ENCODE peak calls at places on chromosomes 6 and 20, in seven cellular contexts. One of them, this sample, is unnamed.

GRCh38 chr6:157187182-157188093 is 135.9 kb downstream of the TMEM242 start:
- DNase-seq in RWPE1: no peak
- DNase-seq in endodermal cell: no peak
- DNase-seq in endothelial cell: no peak
- DNase-seq in GM23338: no peak
- DNase-seq in uterus: no peak
- DNase-seq in GM20000: no peak
- DNase-seq in this sample: no peak

GRCh38 chr6:32439139-32439538 is 548 bp upstream of the HLA-DRA start:
- DNase-seq in GM20000: no peak
- DNase-seq in RWPE1: no peak
- DNase-seq in uterus: no peak
- DNase-seq in GM23338: no peak
- DNase-seq in endodermal cell: no peak
- DNase-seq in endothelial cell: no peak
- DNase-seq in this sample: no peak

GRCh38 chr20:63457737-63458136 is 14.7 kb downstream of the KCNQ2 start:
- DNase-seq in endodermal cell: no peak
- DNase-seq in GM20000: no peak
- DNase-seq in GM23338: no peak
- DNase-seq in endothelial cell: no peak
- DNase-seq in RWPE1: peak; percentile 98
- DNase-seq in uterus: no peak
- DNase-seq in this sample: peak; percentile 14

GRCh38 chr6:35727206-35727934 is 9.5 kb upstream of the ARMC12 start:
- DNase-seq in GM20000: no peak
- DNase-seq in endothelial cell: peak; percentile 46
- DNase-seq in uterus: peak; percentile 93
- DNase-seq in GM23338: peak; percentile 88
- DNase-seq in RWPE1: peak; percentile 60
- DNase-seq in endodermal cell: peak; percentile 89
- DNase-seq in this sample: peak; percentile 46

GRCh38 chr6:19368511-19368910 is 468.7 kb upstream of the ID4 start:
- DNase-seq in GM23338: no peak
- DNase-seq in endodermal cell: no peak
- DNase-seq in RWPE1: peak; percentile 12
- DNase-seq in endothelial cell: no peak
- DNase-seq in uterus: no peak
- DNase-seq in GM20000: no peak
- DNase-seq in this sample: peak; percentile 76

GRCh38 chr20:60256811-60257210 is 298.6 kb downstream of the CDH26 start:
- DNase-seq in endodermal cell: peak; percentile 10
- DNase-seq in RWPE1: no peak
- DNase-seq in uterus: no peak
- DNase-seq in endothelial cell: no peak
- DNase-seq in GM20000: no peak
- DNase-seq in GM23338: no peak
- DNase-seq in this sample: no peak

GRCh38 chr6:84685983-84686584 is 78.3 kb downstream of the TBX18 start:
- DNase-seq in GM23338: peak; percentile 79
- DNase-seq in uterus: no peak
- DNase-seq in endodermal cell: peak; percentile 63
- DNase-seq in endothelial cell: no peak
- DNase-seq in GM20000: no peak
- DNase-seq in RWPE1: peak; percentile 2
- DNase-seq in this sample: peak; percentile 35

GRCh38 chr20:22601361-22602141 is 17.2 kb upstream of the FOXA2 start:
- DNase-seq in RWPE1: no peak
- DNase-seq in endothelial cell: no peak
- DNase-seq in GM23338: no peak
- DNase-seq in GM20000: no peak
- DNase-seq in endodermal cell: peak; percentile 71
- DNase-seq in uterus: no peak
- DNase-seq in this sample: peak; percentile 83

GRCh38 chr20:7702141-7702540 is 238.1 kb downstream of the HAO1 start:
- DNase-seq in GM23338: no peak
- DNase-seq in uterus: no peak
- DNase-seq in RWPE1: no peak
- DNase-seq in GM20000: no peak
- DNase-seq in endodermal cell: no peak
- DNase-seq in endothelial cell: no peak
- DNase-seq in this sample: no peak

GRCh38 chr6:130587778-130588520 is 222.1 kb downstream of the TMEM200A start:
- DNase-seq in uterus: no peak
- DNase-seq in GM23338: no peak
- DNase-seq in endothelial cell: no peak
- DNase-seq in RWPE1: peak; percentile 36
- DNase-seq in endodermal cell: no peak
- DNase-seq in GM20000: no peak
- DNase-seq in this sample: peak; percentile 81

GRCh38 chr20:1357921-1358671 is 29.2 kb upstream of the SDCBP2 start:
- DNase-seq in GM23338: no peak
- DNase-seq in RWPE1: no peak
- DNase-seq in uterus: no peak
- DNase-seq in endodermal cell: no peak
- DNase-seq in endothelial cell: no peak
- DNase-seq in GM20000: no peak
- DNase-seq in this sample: no peak

GRCh38 chr6:163711615-163712568 is 297.4 kb downstream of the QKI start:
- DNase-seq in RWPE1: peak; percentile 9
- DNase-seq in endothelial cell: no peak
- DNase-seq in endodermal cell: peak; percentile 67
- DNase-seq in GM23338: peak; percentile 36
- DNase-seq in GM20000: no peak
- DNase-seq in uterus: peak; percentile 66
- DNase-seq in this sample: no peak

GRCh38 chr6:36867471-36868224 is 7.0 kb downstream of the PPIL1 start:
- DNase-seq in RWPE1: no peak
- DNase-seq in endodermal cell: no peak
- DNase-seq in endothelial cell: no peak
- DNase-seq in uterus: no peak
- DNase-seq in GM20000: no peak
- DNase-seq in GM23338: no peak
- DNase-seq in this sample: no peak

DNA sequence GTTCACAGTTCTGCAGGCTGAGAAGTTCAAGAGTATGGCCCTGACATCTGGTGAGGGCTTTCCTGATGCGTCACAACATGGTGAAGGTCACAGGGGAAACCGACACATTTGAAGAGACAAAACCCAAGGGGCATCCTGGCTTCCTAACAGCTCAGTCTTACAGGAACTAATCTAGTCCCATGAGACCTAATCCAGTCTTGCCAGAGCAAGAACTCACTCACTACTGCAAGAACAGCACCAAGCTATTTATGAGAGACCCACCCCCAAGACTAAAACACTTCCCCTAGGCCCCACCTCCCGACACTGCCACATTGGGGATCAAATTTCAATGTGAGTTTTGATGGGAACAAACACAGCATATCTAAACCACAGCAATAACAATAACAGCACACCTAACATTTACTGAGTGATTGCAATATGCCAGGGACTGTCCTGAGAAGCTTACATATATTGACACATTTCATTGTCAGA is 46.6 kb downstream of the TPBG start:
- DNase-seq in endodermal cell: no peak
- DNase-seq in GM23338: no peak
- DNase-seq in RWPE1: no peak
- DNase-seq in endothelial cell: no peak
- DNase-seq in uterus: no peak
- DNase-seq in GM20000: no peak
- DNase-seq in this sample: peak; percentile 55
- TF ChIP-seq CTCF in endodermal cell: no peak
- TF ChIP-seq CTCF in GM23338: no peak
- TF ChIP-seq CTCF in RWPE1: no peak
- TF ChIP-seq CTCF in endothelial cell: no peak
- TF ChIP-seq CTCF in uterus: no peak
- TF ChIP-seq CTCF in GM20000: no peak
- TF ChIP-seq CTCF in this sample: no peak

DNA sequence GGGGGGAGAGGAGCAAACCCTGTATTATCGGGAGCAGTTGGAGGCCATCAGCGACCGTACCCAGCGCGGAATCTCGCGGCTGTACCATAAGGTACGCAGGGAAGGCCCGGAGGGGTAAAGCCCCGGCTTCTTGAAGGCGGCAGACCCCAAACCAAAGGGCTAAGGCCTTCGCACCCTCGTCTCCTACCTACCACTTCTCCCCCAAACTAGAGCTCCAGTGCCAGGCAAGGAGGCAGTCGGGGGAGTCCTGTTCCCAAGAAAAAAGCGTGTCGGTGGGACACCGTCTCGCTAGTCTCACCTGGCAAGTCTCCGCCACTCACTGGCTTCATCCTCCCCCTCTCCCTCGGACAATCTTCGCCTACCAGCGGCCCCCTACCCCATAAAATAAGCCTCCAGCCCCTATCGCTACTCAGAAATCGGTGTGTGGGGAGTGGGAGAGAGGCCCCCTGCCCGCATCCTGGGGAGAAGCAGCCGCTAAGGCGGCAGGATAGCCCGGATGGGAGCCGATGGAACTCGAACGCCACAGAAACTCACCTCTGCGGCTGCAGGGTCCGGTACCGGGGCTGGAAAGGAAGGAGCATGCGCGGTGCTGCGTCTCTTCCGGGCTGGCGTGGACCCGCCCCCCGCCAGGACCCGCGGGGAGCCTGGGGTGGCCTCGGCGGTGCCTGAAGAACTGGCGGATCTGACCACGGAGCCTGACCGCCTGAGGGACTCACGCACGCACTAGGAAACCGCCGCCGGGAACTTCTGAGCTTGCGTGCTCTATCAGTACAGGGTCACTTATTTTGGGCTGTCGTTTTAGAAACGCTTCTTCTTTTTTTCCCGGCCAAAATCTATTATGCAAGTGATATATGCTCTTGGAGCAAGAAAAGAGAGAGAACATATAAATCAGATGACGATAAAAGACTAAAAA is at the start of gene RPS10:
- DNase-seq in uterus: peak; percentile 95
- DNase-seq in GM20000: peak; percentile 96
- DNase-seq in endothelial cell: peak; percentile 99
- DNase-seq in GM23338: peak; percentile 94
- DNase-seq in RWPE1: peak; percentile 98
- DNase-seq in endodermal cell: peak; percentile 97
- DNase-seq in this sample: peak; percentile 90
- TF ChIP-seq CTCF in uterus: peak; percentile 32
- TF ChIP-seq CTCF in GM20000: no peak
- TF ChIP-seq CTCF in endothelial cell: no peak
- TF ChIP-seq CTCF in GM23338: no peak
- TF ChIP-seq CTCF in RWPE1: no peak
- TF ChIP-seq CTCF in endodermal cell: no peak
- TF ChIP-seq CTCF in this sample: no peak

DNA sequence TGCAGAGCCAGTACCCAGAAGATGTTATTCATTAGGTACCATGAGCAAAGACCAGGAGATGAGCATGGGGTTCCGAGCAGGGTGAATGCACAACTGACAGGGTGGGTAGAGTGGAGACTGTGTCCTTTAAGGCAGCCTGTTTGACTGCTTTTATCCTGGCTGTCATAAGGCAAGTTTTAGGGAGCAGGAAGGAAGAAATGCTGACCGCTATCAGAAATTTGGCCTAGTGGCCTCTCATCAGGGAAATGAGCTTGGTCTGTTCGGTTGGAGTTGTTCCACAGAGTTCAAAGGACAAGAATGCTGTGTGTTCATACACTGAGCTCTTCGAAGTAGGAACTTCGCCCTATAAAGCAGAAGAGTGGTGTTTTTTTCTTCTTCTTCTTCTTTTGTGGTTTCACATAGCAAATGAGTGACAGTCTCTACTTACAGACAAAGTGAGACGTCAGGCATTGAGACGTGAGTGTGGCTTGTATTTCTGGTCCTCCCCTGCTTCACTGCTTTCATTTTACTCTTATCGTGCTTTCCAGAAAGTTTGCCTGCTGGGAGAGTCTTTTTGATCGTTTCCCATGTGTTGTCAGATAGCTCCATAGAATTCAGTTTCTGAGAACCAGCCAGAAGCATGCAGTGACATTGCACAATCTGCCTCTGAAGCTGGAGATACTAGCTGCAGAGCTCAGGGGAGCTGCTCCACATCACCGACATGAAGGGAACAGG is at the start of gene CASS4:
- DNase-seq in GM23338: no peak
- DNase-seq in RWPE1: no peak
- DNase-seq in uterus: no peak
- DNase-seq in endothelial cell: no peak
- DNase-seq in GM20000: peak; percentile 31
- DNase-seq in endodermal cell: no peak
- DNase-seq in this sample: no peak
- TF ChIP-seq CTCF in GM23338: no peak
- TF ChIP-seq CTCF in RWPE1: no peak
- TF ChIP-seq CTCF in uterus: no peak
- TF ChIP-seq CTCF in endothelial cell: no peak
- TF ChIP-seq CTCF in GM20000: no peak
- TF ChIP-seq CTCF in endodermal cell: no peak
- TF ChIP-seq CTCF in this sample: no peak

GRCh38 chr6:155492061-155492735 is 36.6 kb upstream of the NOX3 start:
- DNase-seq in GM20000: no peak
- DNase-seq in endothelial cell: no peak
- DNase-seq in endodermal cell: no peak
- DNase-seq in GM23338: no peak
- DNase-seq in RWPE1: no peak
- DNase-seq in uterus: no peak
- DNase-seq in this sample: no peak

GRCh38 chr6:155497273-155497672 is 41.6 kb upstream of the NOX3 start:
- DNase-seq in endothelial cell: no peak
- DNase-seq in RWPE1: no peak
- DNase-seq in GM20000: no peak
- DNase-seq in endodermal cell: no peak
- DNase-seq in uterus: no peak
- DNase-seq in GM23338: no peak
- DNase-seq in this sample: no peak

GRCh38 chr6:155493026-155493693 is 37.5 kb upstream of the NOX3 start:
- DNase-seq in uterus: no peak
- DNase-seq in GM23338: no peak
- DNase-seq in endodermal cell: no peak
- DNase-seq in GM20000: no peak
- DNase-seq in endothelial cell: no peak
- DNase-seq in RWPE1: no peak
- DNase-seq in this sample: no peak

GRCh38 chr6:155493694-155494143 is 38.1 kb upstream of the NOX3 start:
- DNase-seq in GM23338: peak; percentile 39
- DNase-seq in RWPE1: peak; percentile 95
- DNase-seq in endothelial cell: no peak
- DNase-seq in endodermal cell: no peak
- DNase-seq in uterus: peak; percentile 48
- DNase-seq in GM20000: peak; percentile 49
- DNase-seq in this sample: peak; percentile 97

DNA sequence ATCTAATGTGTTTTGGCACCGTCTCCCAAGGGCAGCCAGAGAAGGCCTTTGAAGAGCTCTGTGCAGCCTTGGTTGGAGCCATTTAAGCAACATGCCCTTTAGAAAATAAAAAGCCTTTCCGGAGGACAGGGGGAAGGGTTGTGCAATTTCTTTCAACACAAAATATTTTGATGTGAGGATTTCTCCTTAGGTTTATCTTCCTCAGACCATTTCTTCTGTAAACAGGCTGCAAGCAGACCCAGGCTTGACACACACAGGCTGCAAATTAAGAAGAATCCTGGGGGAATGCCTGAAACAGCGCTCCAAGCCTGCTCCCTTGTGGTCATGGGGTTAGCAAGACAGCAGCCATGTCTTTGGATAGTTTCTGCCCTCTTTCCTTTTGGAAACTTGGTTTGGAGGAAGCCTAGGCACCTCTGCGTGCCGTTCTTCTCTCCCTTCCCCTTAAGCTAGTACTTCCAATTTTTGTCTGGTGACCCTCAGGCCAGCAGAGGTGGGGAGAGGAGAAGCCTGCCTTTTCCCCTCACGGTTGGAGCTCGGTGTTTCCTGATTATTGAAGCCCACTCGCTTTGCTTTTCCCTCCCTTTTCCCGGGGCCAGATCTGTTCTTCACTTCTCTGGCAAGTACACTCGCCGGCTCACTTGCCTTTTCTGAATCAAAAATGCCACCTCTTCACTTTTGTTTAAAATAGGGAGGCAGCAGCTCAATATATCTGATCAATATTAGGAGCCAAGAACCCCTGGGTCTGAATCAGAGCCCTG is 39.6 kb upstream of the NOX3 start:
- DNase-seq in GM23338: peak; percentile 74
- DNase-seq in GM20000: no peak
- DNase-seq in RWPE1: no peak
- DNase-seq in endodermal cell: peak; percentile 82
- DNase-seq in endothelial cell: peak; percentile 25
- DNase-seq in uterus: peak; percentile 57
- DNase-seq in this sample: peak; percentile 19
- TF ChIP-seq CTCF in GM23338: peak; percentile 65
- TF ChIP-seq CTCF in GM20000: no peak
- TF ChIP-seq CTCF in RWPE1: no peak
- TF ChIP-seq CTCF in endodermal cell: peak; percentile 75
- TF ChIP-seq CTCF in endothelial cell: no peak
- TF ChIP-seq CTCF in uterus: no peak
- TF ChIP-seq CTCF in this sample: peak; percentile 5